ENCODE peak calls at places on chromosome 1, in seven cellular contexts. One of them, this sample, is unnamed. For H3K4me1, the result is how much of the 10 kb centered on the place peaks cover.

GRCh38 chr1:84913025-84913892 is 20.3 kb upstream of the LPAR3 start:
- DNase-seq in astrocyte: peak
- DNase-seq in MM.1S: no peak
- DNase-seq in GM23338: no peak
- DNase-seq in K562: no peak
- DNase-seq in GM23248: peak
- DNase-seq in hepatocyte: peak
- DNase-seq in this sample: no peak

GRCh38 chr1:3564921-3565831 is 46.1 kb downstream of the MEGF6 start:
- DNase-seq in astrocyte: no peak
- DNase-seq in MM.1S: peak
- DNase-seq in GM23338: peak
- DNase-seq in K562: peak
- DNase-seq in GM23248: peak
- DNase-seq in hepatocyte: peak
- DNase-seq in this sample: peak

GRCh38 chr1:161182214-161182613 is 4.9 kb upstream of the B4GALT3 start:
- DNase-seq in astrocyte: peak
- DNase-seq in MM.1S: peak
- DNase-seq in GM23338: no peak
- DNase-seq in K562: peak
- DNase-seq in GM23248: peak
- DNase-seq in hepatocyte: no peak
- DNase-seq in this sample: no peak

GRCh38 chr1:67652800-67653199 is 32.2 kb upstream of the GADD45A start:
- DNase-seq in astrocyte: peak
- DNase-seq in MM.1S: peak
- DNase-seq in GM23338: peak
- DNase-seq in K562: peak
- DNase-seq in GM23248: peak
- DNase-seq in hepatocyte: no peak
- DNase-seq in this sample: no peak

GRCh38 chr1:216600730-216601426 is 122.4 kb downstream of the ESRRG start:
- DNase-seq in astrocyte: peak
- DNase-seq in MM.1S: peak
- DNase-seq in GM23338: peak
- DNase-seq in K562: no peak
- DNase-seq in GM23248: peak
- DNase-seq in hepatocyte: peak
- DNase-seq in this sample: peak

GRCh38 chr1:76901158-76901767 is 34.0 kb downstream of the ST6GALNAC5 start:
- DNase-seq in astrocyte: peak
- DNase-seq in MM.1S: peak
- DNase-seq in GM23338: peak
- DNase-seq in K562: peak
- DNase-seq in GM23248: peak
- DNase-seq in hepatocyte: peak
- DNase-seq in this sample: peak

GRCh38 chr1:207752456-207753132 is 740 bp downstream of the CD46 start:
- DNase-seq in astrocyte: peak
- DNase-seq in MM.1S: peak
- DNase-seq in GM23338: peak
- DNase-seq in K562: peak
- DNase-seq in GM23248: peak
- DNase-seq in hepatocyte: peak
- DNase-seq in this sample: no peak

GRCh38 chr1:159921700-159922498 is 3.4 kb downstream of the TAGLN2 start:
- DNase-seq in astrocyte: peak
- DNase-seq in MM.1S: no peak
- DNase-seq in GM23338: no peak
- DNase-seq in K562: peak
- DNase-seq in GM23248: peak
- DNase-seq in hepatocyte: no peak
- DNase-seq in this sample: no peak

GRCh38 chr1:169196566-169196965 is 90.1 kb downstream of the ATP1B1 start:
- DNase-seq in astrocyte: peak
- DNase-seq in MM.1S: no peak
- DNase-seq in GM23338: no peak
- DNase-seq in K562: no peak
- DNase-seq in GM23248: no peak
- DNase-seq in hepatocyte: no peak
- DNase-seq in this sample: no peak

GRCh38 chr1:76543495-76543894 is 323.8 kb upstream of the ST6GALNAC5 start:
- DNase-seq in astrocyte: no peak
- DNase-seq in MM.1S: no peak
- DNase-seq in GM23338: peak
- DNase-seq in K562: no peak
- DNase-seq in GM23248: no peak
- DNase-seq in hepatocyte: no peak
- DNase-seq in this sample: no peak

GRCh38 chr1:57024855-57025254 is 59.0 kb upstream of the C8B start:
- DNase-seq in astrocyte: no peak
- DNase-seq in MM.1S: no peak
- DNase-seq in GM23338: no peak
- DNase-seq in K562: no peak
- DNase-seq in GM23248: peak
- DNase-seq in hepatocyte: no peak
- DNase-seq in this sample: no peak

GRCh38 chr1:178310685-178311105 is 186.1 kb downstream of the CLEC20A start:
- DNase-seq in astrocyte: peak
- DNase-seq in MM.1S: peak
- DNase-seq in GM23338: peak
- DNase-seq in K562: peak
- DNase-seq in GM23248: peak
- DNase-seq in hepatocyte: peak
- DNase-seq in this sample: peak

GRCh38 chr1:237269938-237270337 is 228.0 kb downstream of the RYR2 start:
- DNase-seq in astrocyte: no peak
- DNase-seq in MM.1S: no peak
- DNase-seq in GM23338: no peak
- DNase-seq in K562: no peak
- DNase-seq in GM23248: no peak
- DNase-seq in hepatocyte: no peak
- DNase-seq in this sample: no peak

GRCh38 chr1:4600615-4601460 is 53.6 kb upstream of the AJAP1 start:
- DNase-seq in astrocyte: no peak
- DNase-seq in MM.1S: no peak
- DNase-seq in GM23338: no peak
- DNase-seq in K562: no peak
- DNase-seq in GM23248: no peak
- DNase-seq in hepatocyte: no peak
- DNase-seq in this sample: no peak

GRCh38 chr1:230754831-230755230 is 7.6 kb downstream of the CAPN9 start:
- DNase-seq in astrocyte: peak
- DNase-seq in MM.1S: no peak
- DNase-seq in GM23338: no peak
- DNase-seq in K562: peak
- DNase-seq in GM23248: peak
- DNase-seq in hepatocyte: no peak
- DNase-seq in this sample: no peak

GRCh38 chr1:101317590-101317989 is 80.8 kb downstream of the S1PR1 start:
- DNase-seq in astrocyte: no peak
- DNase-seq in MM.1S: no peak
- DNase-seq in GM23338: peak
- DNase-seq in K562: peak
- DNase-seq in GM23248: no peak
- DNase-seq in hepatocyte: no peak
- DNase-seq in this sample: no peak

GRCh38 chr1:71641013-71641412 is 560.2 kb upstream of the ZRANB2 start:
- DNase-seq in astrocyte: no peak
- DNase-seq in MM.1S: no peak
- DNase-seq in GM23338: no peak
- DNase-seq in K562: no peak
- DNase-seq in GM23248: no peak
- DNase-seq in hepatocyte: no peak
- DNase-seq in this sample: no peak

GRCh38 chr1:228163004-228163753 is 2.4 kb upstream of the IBA57 start:
- DNase-seq in astrocyte: peak
- DNase-seq in MM.1S: no peak
- DNase-seq in GM23338: peak
- DNase-seq in K562: no peak
- DNase-seq in GM23248: peak
- DNase-seq in hepatocyte: peak
- DNase-seq in this sample: no peak

GRCh38 chr1:63858153-63858552 is 84.3 kb downstream of the ROR1 start:
- DNase-seq in astrocyte: no peak
- DNase-seq in MM.1S: no peak
- DNase-seq in GM23338: peak
- DNase-seq in K562: no peak
- DNase-seq in GM23248: no peak
- DNase-seq in hepatocyte: no peak
- DNase-seq in this sample: no peak

DNA sequence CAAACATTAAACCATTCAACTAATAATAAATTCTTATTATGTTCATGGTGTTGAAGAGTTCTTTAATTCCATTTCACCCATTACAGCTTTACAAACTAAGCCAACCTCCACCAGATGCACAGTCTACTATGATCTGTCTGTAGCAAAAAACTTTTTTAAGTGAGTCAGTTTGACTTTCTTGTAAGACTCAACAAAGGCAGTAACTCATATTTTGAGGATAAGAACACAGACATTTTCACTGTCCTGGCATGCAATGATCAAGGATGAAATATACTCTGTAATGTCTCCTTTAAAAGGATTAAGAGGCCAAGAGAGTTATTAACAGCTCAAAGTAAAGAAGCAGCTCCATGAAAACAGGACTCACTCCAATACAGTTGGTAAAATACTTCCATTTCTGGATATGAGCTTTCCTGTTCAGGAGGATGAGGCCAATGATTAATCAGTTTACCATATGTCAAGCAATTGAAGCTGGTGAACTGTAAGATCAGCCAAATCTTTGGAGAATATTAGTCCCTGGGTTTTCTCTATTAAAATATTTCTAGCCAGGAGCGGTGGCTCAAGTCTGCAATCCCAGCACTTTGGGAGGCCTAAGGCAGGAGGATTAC is 20.5 kb downstream of the XKR8 start:
- DNase-seq in astrocyte: peak
- DNase-seq in MM.1S: no peak
- DNase-seq in GM23338: no peak
- DNase-seq in K562: no peak
- DNase-seq in GM23248: peak
- DNase-seq in hepatocyte: no peak
- DNase-seq in this sample: no peak
- H3K27ac ChIP-seq in astrocyte: no peak
- H3K27ac ChIP-seq in MM.1S: no peak
- H3K27ac ChIP-seq in GM23338: no peak
- H3K27ac ChIP-seq in K562: peak
- H3K27ac ChIP-seq in GM23248: peak
- H3K27ac ChIP-seq in hepatocyte: no peak
- H3K27ac ChIP-seq in this sample: peak

DNA sequence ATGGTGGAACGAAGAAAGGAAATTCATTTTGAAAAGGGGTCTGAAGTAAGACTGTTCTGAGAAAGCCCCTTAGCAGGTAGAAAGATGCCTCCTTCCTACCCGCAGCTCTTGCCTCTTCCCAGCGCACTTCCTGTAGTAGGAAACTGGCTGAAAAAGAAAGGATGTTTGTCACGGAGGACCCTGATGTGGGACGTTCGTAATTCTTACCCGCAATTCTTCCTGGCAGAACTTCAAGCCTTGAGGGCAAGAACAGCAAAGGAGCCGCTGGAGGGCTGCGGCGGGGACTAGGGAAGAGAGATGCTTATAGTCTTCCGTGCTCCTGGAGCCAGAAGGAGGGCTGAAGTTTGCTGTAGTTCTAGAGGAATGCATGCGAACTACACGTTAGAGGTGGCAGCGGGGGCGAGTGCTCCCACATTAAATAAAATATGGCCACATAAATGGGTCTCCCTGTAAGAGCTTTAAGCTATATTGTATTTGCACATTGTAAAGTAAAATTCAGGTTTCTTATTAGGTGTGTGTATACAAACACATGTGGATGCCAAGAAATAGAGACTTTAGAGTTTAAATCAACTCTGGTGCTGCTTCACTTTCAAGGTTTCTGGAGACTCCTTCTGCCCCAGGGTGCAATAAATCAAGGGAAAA is 6.4 kb downstream of the C1orf53 start:
- DNase-seq in astrocyte: no peak
- DNase-seq in MM.1S: no peak
- DNase-seq in GM23338: peak
- DNase-seq in K562: no peak
- DNase-seq in GM23248: no peak
- DNase-seq in hepatocyte: no peak
- DNase-seq in this sample: peak
- H3K4me1 ChIP-seq in astrocyte: under half
- H3K4me1 ChIP-seq in MM.1S: under half
- H3K4me1 ChIP-seq in GM23338: half or more
- H3K4me1 ChIP-seq in K562: under half
- H3K4me1 ChIP-seq in GM23248: under half
- H3K4me1 ChIP-seq in hepatocyte: under half
- H3K4me1 ChIP-seq in this sample: under half

DNA sequence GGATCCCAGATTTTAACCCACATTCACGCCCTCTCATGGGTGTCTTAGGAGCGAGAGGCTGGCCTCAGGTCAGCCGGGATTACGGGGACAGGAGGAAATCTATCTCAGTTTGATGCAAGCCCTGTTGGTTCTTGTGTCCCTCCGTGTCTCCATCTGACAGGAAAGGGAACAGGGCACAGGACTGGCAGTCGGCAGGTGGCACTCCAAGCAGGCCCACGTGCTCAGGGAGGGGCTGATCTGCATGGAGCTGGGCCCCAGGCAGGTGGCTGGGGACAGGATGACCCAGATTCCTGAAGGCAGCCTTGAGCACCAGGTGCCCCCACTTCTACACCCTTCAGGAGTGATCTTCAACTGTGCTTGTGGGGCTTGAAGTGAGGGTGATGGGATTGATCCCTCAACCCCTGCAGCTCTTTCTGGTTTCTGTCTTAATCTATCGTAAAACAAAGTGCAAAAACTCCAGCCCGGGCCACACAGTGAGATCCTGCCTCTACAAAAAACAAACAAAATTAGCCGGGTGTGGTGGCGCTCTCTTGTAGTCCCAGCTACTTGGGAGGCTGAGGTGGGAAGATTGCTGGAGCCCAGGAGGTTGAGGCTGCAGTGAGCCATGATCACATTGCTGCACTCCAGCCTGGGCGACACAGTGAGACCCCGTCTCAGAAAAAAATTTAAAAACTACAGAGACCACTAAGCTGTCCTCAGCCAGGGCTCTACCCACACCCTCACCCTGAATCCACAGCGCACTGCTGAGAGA is 8.3 kb downstream of the PLEKHG5 start:
- DNase-seq in astrocyte: no peak
- DNase-seq in MM.1S: no peak
- DNase-seq in GM23338: no peak
- DNase-seq in K562: no peak
- DNase-seq in GM23248: no peak
- DNase-seq in hepatocyte: no peak
- DNase-seq in this sample: no peak
- TF ChIP-seq EZH2 in astrocyte: no peak
- TF ChIP-seq EZH2 in MM.1S: no peak
- TF ChIP-seq EZH2 in GM23338: no peak
- TF ChIP-seq EZH2 in K562: no peak
- TF ChIP-seq EZH2 in GM23248: no peak
- TF ChIP-seq EZH2 in hepatocyte: no peak
- TF ChIP-seq EZH2 in this sample: no peak

DNA sequence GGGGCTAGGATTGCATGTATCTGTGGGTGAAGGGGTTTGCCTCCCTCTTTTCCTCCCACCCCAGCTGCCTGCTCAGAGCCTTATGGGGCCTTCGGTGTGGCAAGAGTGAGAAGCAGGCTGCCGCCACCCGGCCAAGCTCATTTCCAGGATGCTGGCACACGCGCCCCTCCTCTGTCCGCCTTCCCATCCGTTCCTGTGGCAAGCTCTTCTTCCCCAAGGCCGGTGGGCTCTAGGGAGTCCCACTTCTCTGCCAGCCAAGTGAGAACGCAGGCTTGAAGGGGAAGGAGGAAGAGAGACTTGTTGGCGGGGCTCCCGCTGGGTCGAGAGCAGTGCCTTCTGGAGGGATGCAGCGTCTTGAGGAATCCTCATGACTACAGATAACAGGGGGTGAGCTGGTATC is 40.4 kb upstream of the FOXO6 start:
- DNase-seq in astrocyte: no peak
- DNase-seq in MM.1S: no peak
- DNase-seq in GM23338: peak
- DNase-seq in K562: no peak
- DNase-seq in GM23248: no peak
- DNase-seq in hepatocyte: no peak
- DNase-seq in this sample: no peak
- H3K27ac ChIP-seq in astrocyte: no peak
- H3K27ac ChIP-seq in MM.1S: no peak
- H3K27ac ChIP-seq in GM23338: no peak
- H3K27ac ChIP-seq in K562: no peak
- H3K27ac ChIP-seq in GM23248: no peak
- H3K27ac ChIP-seq in hepatocyte: no peak
- H3K27ac ChIP-seq in this sample: no peak